ENCODE peak calls at places on chromosomes 4 and X, in nine cellular contexts. W is LNCaP clone FGC, I is OCI-LY7, P is omental fat pad, L is psoas muscle, G is neural progenitor cell, X is GM12865, H is GM10248, Y is GM13977. B is an unnamed sample.

GRCh38 chrX:16743604-16744325 is 24.4 kb downstream of the SYAP1 start:
- DNase-seq in W (no peak), I (no peak), P (no peak), L (no peak), G (no peak), X (no peak), H (no peak), Y (no peak), B (no peak)

GRCh38 chrX:123859409-123859827 is 435 bp upstream of the XIAP start:
- DNase-seq in W (peak; percentile 40), I (peak; percentile 76), P (no peak), L (no peak), G (no peak), X (no peak), H (no peak), Y (no peak), B (no peak)

GRCh38 chrX:47187106-47187677 is 6.4 kb upstream of the UBA1 start:
- DNase-seq in W (no peak), I (no peak), P (no peak), L (peak; percentile 47), G (no peak), X (no peak), H (no peak), Y (no peak), B (no peak)

GRCh38 chr4:59518005-59518823 is 1681.9 kb upstream of the ADGRL3 start:
- DNase-seq in W (no peak), I (no peak), P (no peak), L (peak; percentile 38), G (peak; percentile 6), X (no peak), H (no peak), Y (no peak), B (no peak)

GRCh38 chrX:7145454-7145853 is 2.1 kb upstream of the STS start:
- DNase-seq in W (no peak), I (no peak), P (no peak), L (no peak), G (no peak), X (no peak), H (no peak), Y (no peak), B (no peak)

GRCh38 chrX:36577006-36577405 is 431.2 kb upstream of the FAM47C start:
- DNase-seq in W (no peak), I (no peak), P (no peak), L (no peak), G (no peak), X (no peak), H (no peak), Y (no peak), B (no peak)

GRCh38 chr4:184147858-184148799 is 69.5 kb downstream of the ENPP6 start:
- DNase-seq in W (no peak), I (peak; percentile 22), P (no peak), L (no peak), G (no peak), X (no peak), H (no peak), Y (no peak), B (no peak)

GRCh38 chr4:7052923-7053715 is 9.9 kb downstream of the TADA2B start:
- DNase-seq in W (no peak), I (no peak), P (no peak), L (peak; percentile 82), G (no peak), X (no peak), H (no peak), Y (no peak), B (peak; percentile 37)

GRCh38 chr4:38160487-38161207 is 200.4 kb downstream of the PTTG2 start:
- DNase-seq in W (peak; percentile 73), I (no peak), P (no peak), L (no peak), G (peak; percentile 38), X (peak; percentile 81), H (peak; percentile 81), Y (peak; percentile 85), B (peak; percentile 68)

GRCh38 chr4:104451573-104451972 is 43.1 kb downstream of the CXXC4 start:
- DNase-seq in W (no peak), I (no peak), P (no peak), L (no peak), G (peak; percentile 9), X (peak; percentile 40), H (no peak), Y (peak; percentile 4), B (no peak)

GRCh38 chrX:150036181-150036580 is 97.9 kb upstream of the EOLA2 start:
- DNase-seq in W (peak; percentile 39), I (no peak), P (no peak), L (no peak), G (no peak), X (no peak), H (no peak), Y (no peak), B (no peak)

GRCh38 chrX:39261446-39262147 is 460.3 kb downstream of the MID1IP1 start:
- DNase-seq in W (no peak), I (peak; percentile 23), P (no peak), L (no peak), G (peak; percentile 45), X (peak; percentile 54), H (peak; percentile 13), Y (peak; percentile 12), B (peak; percentile 20)

GRCh38 chrX:72461766-72462165 is 110.9 kb downstream of the HDAC8 start:
- DNase-seq in W (no peak), I (no peak), P (no peak), L (no peak), G (no peak), X (no peak), H (no peak), Y (no peak), B (no peak)

GRCh38 chr4:10889819-10890218 is 205.3 kb upstream of the CLNK start:
- DNase-seq in W (no peak), I (no peak), P (no peak), L (no peak), G (no peak), X (no peak), H (no peak), Y (no peak), B (no peak)

GRCh38 chr4:10893417-10893816 is 208.8 kb upstream of the CLNK start:
- DNase-seq in W (no peak), I (peak; percentile 5), P (no peak), L (no peak), G (peak; percentile 36), X (peak; percentile 31), H (peak; percentile 12), Y (peak; percentile 9), B (peak; percentile 4)

GRCh38 chr4:10897076-10897475 is 212.5 kb upstream of the CLNK start:
- DNase-seq in W (no peak), I (no peak), P (no peak), L (no peak), G (no peak), X (no peak), H (no peak), Y (no peak), B (no peak)

GRCh38 chr4:10887600-10887999 is 203.0 kb upstream of the CLNK start:
- DNase-seq in W (no peak), I (no peak), P (no peak), L (no peak), G (no peak), X (peak; percentile 9), H (no peak), Y (no peak), B (no peak)

GRCh38 chr4:10891866-10892265 is 207.3 kb upstream of the CLNK start:
- DNase-seq in W (peak; percentile 2), I (no peak), P (no peak), L (no peak), G (peak; percentile 16), X (no peak), H (no peak), Y (no peak), B (no peak)
- TF ChIP-seq CTCF in W (no peak), I (no peak), P (no peak), L (no peak), G (no peak), X (no peak), H (no peak), Y (no peak), B (no peak)

GRCh38 chr4:78720994-78721677 is 55.0 kb upstream of the BMP2K start:
- DNase-seq in W (no peak), I (peak; percentile 40), P (no peak), L (no peak), G (no peak), X (peak; percentile 62), H (peak; percentile 23), Y (no peak), B (peak; percentile 69)
- TF ChIP-seq CTCF in W (no peak), I (no peak), P (no peak), L (no peak), G (no peak), X (no peak), H (no peak), Y (no peak), B (no peak)

GRCh38 chr4:174873931-174874330 is 44.2 kb upstream of the ADAM29 start:
- DNase-seq in W (no peak), I (peak; percentile 85), P (no peak), L (no peak), G (peak; percentile 41), X (peak; percentile 61), H (peak; percentile 10), Y (peak; percentile 19), B (peak; percentile 2)

GRCh38 chr4:174874898-174875297 is 43.3 kb upstream of the ADAM29 start:
- DNase-seq in W (no peak), I (peak; percentile 59), P (no peak), L (no peak), G (no peak), X (peak; percentile 9), H (no peak), Y (no peak), B (no peak)

GRCh38 chr4:174870311-174870710 is 41.3 kb upstream of the GLRA3 start:
- DNase-seq in W (no peak), I (no peak), P (no peak), L (no peak), G (no peak), X (no peak), H (no peak), Y (no peak), B (no peak)

GRCh38 chr4:174869334-174869733 is 40.3 kb upstream of the GLRA3 start:
- DNase-seq in W (no peak), I (no peak), P (no peak), L (no peak), G (no peak), X (no peak), H (no peak), Y (no peak), B (no peak)

GRCh38 chr4:174871407-174871806 is 42.4 kb upstream of the GLRA3 start:
- DNase-seq in W (no peak), I (no peak), P (no peak), L (no peak), G (no peak), X (no peak), H (no peak), Y (no peak), B (no peak)
- TF ChIP-seq CTCF in W (no peak), I (no peak), P (no peak), L (no peak), G (no peak), X (no peak), H (no peak), Y (no peak), B (no peak)

GRCh38 chr4:61319156-61319555 is 119.0 kb downstream of the ADGRL3 start:
- DNase-seq in W (no peak), I (no peak), P (no peak), L (no peak), G (no peak), X (no peak), H (no peak), Y (no peak), B (no peak)

DNA sequence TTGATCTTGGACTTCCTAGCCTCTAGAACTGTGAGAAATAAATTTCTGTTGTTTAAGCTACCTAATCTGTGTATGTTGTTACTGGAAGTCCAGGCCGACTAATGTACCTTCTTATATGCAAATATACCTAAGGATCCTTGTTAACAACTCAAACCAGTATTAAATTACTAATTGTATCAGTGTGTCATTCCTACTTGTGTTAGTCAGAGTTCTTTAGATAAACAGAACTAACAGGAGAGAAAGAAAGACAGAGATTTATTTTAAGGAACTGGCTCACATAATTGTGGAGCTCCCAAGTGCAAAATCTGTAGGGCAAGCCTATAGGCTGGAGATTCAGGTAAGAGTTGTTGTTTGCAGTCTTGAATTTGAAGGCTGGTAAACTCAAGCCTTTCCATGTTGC is 120.0 kb downstream of the ADGRL3 start:
- DNase-seq in W (no peak), I (no peak), P (no peak), L (no peak), G (no peak), X (no peak), H (no peak), Y (no peak), B (no peak)
- TF ChIP-seq CTCF in W (no peak), I (no peak), P (no peak), L (no peak), G (no peak), X (no peak), H (no peak), Y (no peak), B (no peak)

B was measured in activated CD8-positive, alpha-beta T cell treated with anti-CD3 and anti-CD28 coated beads for 36 hours.